ENCODE peak calls at places on chromosome 11, in seven cellular contexts. L is stimulated activated CD8-positive, alpha-beta memory T cell treated with anti-CD3 and anti-CD28 coated beads, Interleukin-7, amount 100 ng/mL, for 4 hours; Z is sigmoid colon; M is HL-60; I is cardiac muscle cell; F is AML-193; D is esophagus muscularis mucosa. W is an unnamed sample.

GRCh38 chr11:19422257-19422656 is 181.5 kb upstream of the E2F8 start:
- DNase-seq in F (no peak), L (no peak), D (no peak), M (no peak), I (no peak), Z (no peak), W (no peak)

GRCh38 chr11:19625438-19625837 is 87.2 kb upstream of the NAV2 start:
- DNase-seq in D (no peak), F (no peak), Z (no peak), M (peak), I (no peak), L (no peak), W (no peak)

GRCh38 chr11:72930011-72930410 is 115.8 kb downstream of the ATG16L2 start:
- DNase-seq in D (no peak), Z (no peak), L (no peak), F (no peak), I (peak), M (no peak), W (peak)

GRCh38 chr11:64924910-64925284 is 408 bp downstream of the PPP2R5B start:
- DNase-seq in Z (peak), L (no peak), F (no peak), I (no peak), D (no peak), M (no peak), W (peak)

GRCh38 chr11:60857378-60858232 is 1.9 kb upstream of the PTGDR2 start:
- DNase-seq in M (no peak), I (no peak), F (no peak), L (no peak), Z (no peak), D (no peak), W (no peak)

GRCh38 chr11:68370211-68371111 is 58.1 kb downstream of the LRP5 start:
- DNase-seq in Z (no peak), M (no peak), I (no peak), F (no peak), D (no peak), L (no peak), W (no peak)

GRCh38 chr11:71418643-71419042 is 29.6 kb downstream of the DHCR7 start:
- DNase-seq in L (no peak), M (no peak), I (no peak), D (no peak), Z (no peak), F (no peak), W (no peak)

GRCh38 chr11:133898770-133899115 is 53.4 kb upstream of the SPATA19 start:
- DNase-seq in L (no peak), D (no peak), M (no peak), Z (peak), F (no peak), I (no peak), W (no peak)

GRCh38 chr11:101442171-101442570 is 141.6 kb downstream of the TRPC6 start:
- DNase-seq in F (no peak), I (peak), L (no peak), Z (no peak), D (no peak), M (no peak), W (no peak)

GRCh38 chr11:117842131-117842941 is 17.8 kb upstream of the FXYD2 start:
- DNase-seq in Z (peak), M (peak), I (no peak), L (no peak), D (no peak), F (peak), W (no peak)

GRCh38 chr11:7927635-7928034 is 3.4 kb downstream of the OR10A6 start:
- DNase-seq in D (no peak), F (no peak), M (no peak), I (peak), Z (no peak), L (no peak), W (no peak)

GRCh38 chr11:130070829-130071205 is 1.1 kb downstream of the APLP2 start:
- DNase-seq in I (peak), M (peak), L (no peak), F (peak), D (no peak), Z (no peak), W (peak)

GRCh38 chr11:117835576-117835975 is 11.0 kb upstream of the FXYD2 start:
- DNase-seq in Z (no peak), D (no peak), I (no peak), F (no peak), L (no peak), M (no peak), W (no peak)

GRCh38 chr11:363948-364761 is 5.1 kb upstream of the B4GALNT4 start:
- DNase-seq in L (no peak), Z (peak), D (no peak), M (no peak), F (no peak), I (no peak), W (peak)

GRCh38 chr11:62922653-62923371 is 1.6 kb upstream of the CHRM1 start:
- DNase-seq in I (peak), L (peak), M (peak), D (no peak), Z (no peak), F (no peak), W (no peak)

GRCh38 chr11:84890706-84891105 is 736.4 kb downstream of the DLG2 start:
- DNase-seq in F (no peak), D (no peak), Z (no peak), M (no peak), L (no peak), I (no peak), W (no peak)

GRCh38 chr11:129283141-129283540 is 91.0 kb upstream of the ARHGAP32 start:
- DNase-seq in F (no peak), M (no peak), I (no peak), Z (no peak), D (no peak), L (no peak), W (no peak)

GRCh38 chr11:129291556-129291955 is 84.1 kb upstream of the BARX2 start:
- DNase-seq in L (no peak), F (no peak), Z (no peak), D (no peak), I (no peak), M (no peak), W (no peak)

GRCh38 chr11:1570896-1571759 is 943 bp downstream of the DUSP8 start:
- DNase-seq in F (no peak), D (no peak), L (no peak), I (no peak), Z (peak), M (no peak), W (peak)

GRCh38 chr11:126594921-126595367 is 239.5 kb downstream of the ST3GAL4 start:
- DNase-seq in D (no peak), I (no peak), M (no peak), F (no peak), Z (no peak), L (no peak), W (no peak)

GRCh38 chr11:119723952-119724325 is 5.1 kb downstream of the NECTIN1 start:
- DNase-seq in Z (no peak), D (no peak), I (no peak), F (no peak), L (no peak), M (no peak), W (no peak)

GRCh38 chr11:95977534-95978174 is 53.7 kb upstream of the MTMR2 start:
- DNase-seq in F (no peak), D (no peak), Z (no peak), L (no peak), M (no peak), I (peak), W (no peak)

GRCh38 chr11:6992457-6993431 is 27.4 kb downstream of the ZNF214 start:
- DNase-seq in L (no peak), D (no peak), M (no peak), Z (no peak), I (peak), F (no peak), W (no peak)

GRCh38 chr11:26493616-26494015 is 78.4 kb downstream of the MUC15 start:
- DNase-seq in F (no peak), L (no peak), I (no peak), Z (no peak), M (no peak), D (no peak), W (no peak)

GRCh38 chr11:134617360-134617759 is 205.3 kb upstream of the B3GAT1 start:
- DNase-seq in I (no peak), L (no peak), F (no peak), D (no peak), M (no peak), Z (no peak), W (no peak)

GRCh38 chr11:91178366-91178765 is 955.5 kb upstream of the CHORDC1 start:
- DNase-seq in Z (no peak), I (no peak), F (no peak), M (no peak), L (no peak), D (no peak), W (no peak)

GRCh38 chr11:32385998-32386397 is 49.3 kb downstream of the WT1 start:
- DNase-seq in L (no peak), I (peak), D (no peak), F (peak), M (no peak), Z (no peak), W (peak)

GRCh38 chr11:130872102-130872501 is 44.2 kb downstream of the SNX19 start:
- DNase-seq in M (no peak), D (no peak), L (no peak), I (no peak), F (no peak), Z (no peak), W (no peak)

GRCh38 chr11:65606876-65607613 is 7.0 kb downstream of the MAP3K11 start:
- DNase-seq in I (peak), L (no peak), F (no peak), D (peak), M (no peak), Z (peak), W (peak)

GRCh38 chr11:133936136-133936535 is 20.6 kb downstream of the IGSF9B start:
- DNase-seq in L (no peak), F (no peak), I (no peak), D (no peak), M (no peak), Z (no peak), W (no peak)

GRCh38 chr11:90243534-90243933 is 20.7 kb upstream of the CHORDC1 start:
- DNase-seq in I (no peak), M (no peak), Z (no peak), D (no peak), L (no peak), F (no peak), W (no peak)

GRCh38 chr11:72696866-72697428 is 22.7 kb upstream of the PDE2A start:
- DNase-seq in L (no peak), I (no peak), F (no peak), D (no peak), M (no peak), Z (peak), W (no peak)

GRCh38 chr11:17548444-17548843 is 1.4 kb downstream of the OTOG start:
- DNase-seq in Z (no peak), L (no peak), M (no peak), I (no peak), D (no peak), F (no peak), W (no peak)

GRCh38 chr11:99693941-99694492 is 673.3 kb downstream of the CNTN5 start:
- DNase-seq in F (no peak), M (no peak), Z (no peak), D (no peak), I (peak), L (no peak), W (no peak)

GRCh38 chr11:33256031-33256807 is 962 bp upstream of the HIPK3 start:
- DNase-seq in M (no peak), I (no peak), F (no peak), Z (no peak), D (no peak), L (no peak), W (peak)

GRCh38 chr11:2990617-2991476 is 1.3 kb downstream of the NAP1L4 start:
- DNase-seq in Z (no peak), D (no peak), I (no peak), M (peak), F (no peak), L (peak), W (no peak)

GRCh38 chr11:128513915-128514681 is 73.3 kb downstream of the ETS1 start:
- DNase-seq in D (no peak), L (no peak), M (no peak), Z (no peak), F (no peak), I (no peak), W (no peak)

GRCh38 chr11:94326947-94327346 is 22.6 kb downstream of the IZUMO1R start:
- DNase-seq in I (no peak), D (no peak), Z (no peak), F (no peak), M (no peak), L (no peak), W (no peak)

GRCh38 chr11:18633256-18634139 is 644 bp downstream of the SPTY2D1 start:
- DNase-seq in D (no peak), F (peak), Z (peak), L (no peak), M (peak), I (peak), W (no peak)

W was measured in D341Med.